ENCODE peak calls at places on chromosomes 5 and 9, in seven cellular contexts. D, O, W, X, Z, R and T are unnamed samples.

GRCh38 chr5:122586351-122586750 is 188.5 kb upstream of the SNX2 start:
- DNase-seq in D (no peak), O (no peak), W (peak; percentile 64), X (no peak), Z (no peak), R (no peak), T (no peak)

GRCh38 chr9:91424403-91425176 is 958 bp upstream of the NFIL3 start:
- DNase-seq in D (no peak), O (peak; percentile 79), W (peak; percentile 81), X (peak; percentile 98), Z (peak; percentile 80), R (peak; percentile 97), T (peak; percentile 95)

GRCh38 chr5:169804861-169805260 is 167.8 kb downstream of the DOCK2 start:
- DNase-seq in D (no peak), O (no peak), W (peak; percentile 65), X (peak; percentile 12), Z (no peak), R (no peak), T (no peak)

GRCh38 chr5:142568271-142568995 is 117.5 kb downstream of the FGF1 start:
- DNase-seq in D (no peak), O (no peak), W (peak; percentile 75), X (no peak), Z (no peak), R (peak; percentile 84), T (no peak)

GRCh38 chr9:124392855-124393460 is 22.3 kb downstream of the PSMB7 start:
- DNase-seq in D (no peak), O (no peak), W (peak; percentile 96), X (no peak), Z (no peak), R (no peak), T (no peak)

GRCh38 chr5:2751592-2752021 is at the start of gene IRX2:
- DNase-seq in D (no peak), O (peak; percentile 52), W (peak; percentile 98), X (peak; percentile 55), Z (peak; percentile 93), R (no peak), T (peak; percentile 67)

GRCh38 chr5:6195711-6196358 is 182.5 kb downstream of the MED10 start:
- DNase-seq in D (no peak), O (no peak), W (no peak), X (no peak), Z (no peak), R (no peak), T (no peak)

GRCh38 chr9:27451207-27451792 is 72.8 kb upstream of the IFNK start:
- DNase-seq in D (no peak), O (no peak), W (no peak), X (peak; percentile 31), Z (no peak), R (no peak), T (no peak)

GRCh38 chr9:74125916-74126315 is 371.2 kb upstream of the RORB start:
- DNase-seq in D (no peak), O (no peak), W (peak; percentile 22), X (no peak), Z (no peak), R (no peak), T (no peak)

GRCh38 chr9:132415181-132415580 is 5.2 kb downstream of the CFAP77 start:
- DNase-seq in D (no peak), O (no peak), W (no peak), X (no peak), Z (no peak), R (no peak), T (no peak)
- H3K4me1 ChIP-seq in D (peaks cover 8% of the 10 kb centered on the region), O (no peaks in the 10 kb centered on the region), W (no peaks in the 10 kb centered on the region), X (peaks cover 13% of the 10 kb centered on the region), Z (peaks cover 14% of the 10 kb centered on the region), R (peaks cover 13% of the 10 kb centered on the region), T (no peaks in the 10 kb centered on the region)

DNA sequence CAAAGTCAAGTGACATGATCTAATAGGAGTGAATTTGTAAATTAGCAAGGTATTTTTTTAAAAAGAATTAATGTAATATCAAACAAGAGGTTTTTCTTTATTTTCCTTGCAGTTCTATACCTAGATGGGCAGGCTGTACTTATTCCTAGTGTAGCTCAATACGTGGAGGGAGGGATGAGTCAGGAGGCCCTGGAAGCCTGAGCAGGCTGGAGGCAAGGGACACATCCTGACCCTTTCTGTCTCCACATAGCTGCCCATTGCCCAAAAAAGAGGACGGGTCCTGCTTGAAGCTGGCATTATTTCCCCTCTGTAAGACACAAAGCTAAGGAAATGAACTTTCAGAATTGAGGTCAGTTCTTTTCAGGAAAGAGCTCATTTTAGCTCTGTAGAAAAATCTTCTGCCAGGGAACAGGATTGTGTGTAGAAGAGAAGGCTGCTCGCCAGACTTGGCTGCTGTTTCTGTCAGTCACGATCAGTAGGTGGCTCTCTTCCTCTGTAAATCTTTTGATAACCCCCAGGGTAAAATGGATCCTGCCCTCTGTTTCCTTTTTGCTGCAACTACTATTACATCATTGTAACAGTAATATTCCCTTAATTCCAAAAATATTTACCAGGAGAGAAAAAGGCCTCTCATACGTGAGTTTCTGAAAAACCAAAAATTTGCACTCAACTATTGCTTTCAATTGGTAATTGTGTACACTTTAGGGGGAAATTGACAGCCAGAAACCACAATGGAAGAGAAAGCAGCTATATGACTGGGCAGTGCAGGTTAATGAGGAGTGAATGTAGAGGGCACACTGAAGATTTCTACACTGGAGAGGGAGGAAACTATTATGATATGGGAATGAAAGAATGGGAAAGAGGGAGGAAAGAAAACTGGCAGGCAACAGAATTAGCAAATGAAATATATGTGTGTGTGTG is 12.3 kb upstream of the IFNW1 start:
- DNase-seq in D (no peak), O (no peak), W (peak; percentile 22), X (no peak), Z (no peak), R (no peak), T (no peak)
- TF ChIP-seq CTCF in D (peak; percentile 55), O (no peak), W (no peak), X (no peak), Z (no peak), R (no peak), T (no peak)

GRCh38 chr9:36798350-36799065 is 225.8 kb downstream of the MELK start:
- DNase-seq in D (no peak), O (no peak), W (no peak), X (no peak), Z (no peak), R (no peak), T (no peak)

GRCh38 chr9:36797471-36798220 is 225.0 kb downstream of the MELK start:
- DNase-seq in D (no peak), O (no peak), W (no peak), X (no peak), Z (no peak), R (no peak), T (no peak)

GRCh38 chr9:36796671-36797419 is 224.2 kb downstream of the MELK start:
- DNase-seq in D (no peak), O (no peak), W (no peak), X (no peak), Z (no peak), R (no peak), T (no peak)

GRCh38 chr9:36803951-36804350 is 230.1 kb downstream of the PAX5 start:
- DNase-seq in D (no peak), O (no peak), W (no peak), X (no peak), Z (no peak), R (no peak), T (no peak)

GRCh38 chr9:36802171-36802920 is 229.7 kb downstream of the MELK start:
- DNase-seq in D (no peak), O (no peak), W (peak; percentile 53), X (no peak), Z (no peak), R (no peak), T (no peak)
- H3K4me3 ChIP-seq in D (no peak overlapping the region), O (no peak overlapping the region), W (no peak overlapping the region), X (no peak overlapping the region), Z (no peak overlapping the region), R (no peak overlapping the region), T (no peak overlapping the region)

GRCh38 chr9:95425910-95426551 is 90.7 kb downstream of the PTCH1 start:
- DNase-seq in D (no peak), O (peak; percentile 38), W (peak; percentile 41), X (no peak), Z (no peak), R (no peak), T (no peak)
- H3K4me1 ChIP-seq in D (no peaks in the 10 kb centered on the region), O (no peaks in the 10 kb centered on the region), W (no peaks in the 10 kb centered on the region), X (peaks cover 13% of the 10 kb centered on the region), Z (peaks cover 15% of the 10 kb centered on the region), R (peaks cover 16% of the 10 kb centered on the region), T (peaks cover 6% of the 10 kb centered on the region)

DNA sequence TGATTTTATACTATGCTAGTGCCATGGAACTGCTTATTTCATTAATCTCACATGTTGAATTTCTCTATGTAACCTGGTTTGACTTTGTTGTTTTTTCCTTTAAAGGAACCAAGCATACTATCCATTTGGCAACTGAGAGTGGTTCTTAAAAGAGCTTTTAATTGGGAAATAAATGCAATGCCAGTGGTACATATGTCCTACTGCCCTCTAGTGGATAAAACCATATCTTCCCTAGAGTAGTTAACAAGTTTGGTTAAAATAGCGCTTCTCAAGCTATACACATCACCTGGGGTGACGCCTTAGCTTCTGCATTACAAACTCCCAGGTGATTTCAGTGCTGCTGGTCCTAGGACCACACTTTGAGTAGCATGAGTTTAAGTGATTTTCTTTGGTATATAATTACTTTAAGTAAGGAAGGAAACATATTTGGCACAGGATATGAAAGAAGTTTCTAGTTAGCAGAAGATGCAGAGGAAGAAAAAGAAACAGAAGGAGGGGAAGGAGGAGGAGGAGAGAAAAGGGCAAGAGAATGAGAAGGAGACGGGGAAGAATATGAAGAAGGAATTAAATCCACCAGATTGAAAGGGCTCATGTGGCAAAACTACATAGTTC is 56.8 kb downstream of the FGF10 start:
- DNase-seq in D (no peak), O (no peak), W (peak; percentile 11), X (no peak), Z (no peak), R (no peak), T (no peak)
- TF ChIP-seq CTCF in D (peak; percentile 54), O (no peak), W (peak; percentile 57), X (no peak), Z (peak; percentile 67), R (peak; percentile 56), T (peak; percentile 33)

DNA sequence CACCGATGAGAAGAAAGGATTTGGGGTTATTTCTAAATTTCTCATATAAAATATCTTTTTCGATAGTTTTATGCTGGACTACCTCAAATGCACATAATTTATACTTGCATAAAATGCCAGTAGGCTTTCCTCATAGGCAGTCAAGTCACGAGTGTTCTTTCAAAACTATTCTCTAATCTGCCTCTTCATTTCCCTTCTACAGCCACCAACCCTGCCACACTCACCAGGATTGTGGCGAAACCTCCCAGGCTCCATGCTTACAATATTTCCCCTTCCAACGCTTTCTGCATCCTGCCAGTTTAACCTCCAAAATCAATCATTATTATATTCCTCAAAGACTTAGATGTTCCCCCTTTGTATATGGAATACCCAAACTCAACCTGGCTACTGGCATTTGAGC is 65.4 kb downstream of the FRMD3 start:
- DNase-seq in D (no peak), O (no peak), W (no peak), X (no peak), Z (no peak), R (no peak), T (no peak)
- H3K4me3 ChIP-seq in D (peak overlapping the region; percentile 50), O (no peak overlapping the region), W (no peak overlapping the region), X (no peak overlapping the region), Z (no peak overlapping the region), R (no peak overlapping the region), T (no peak overlapping the region)

DNA sequence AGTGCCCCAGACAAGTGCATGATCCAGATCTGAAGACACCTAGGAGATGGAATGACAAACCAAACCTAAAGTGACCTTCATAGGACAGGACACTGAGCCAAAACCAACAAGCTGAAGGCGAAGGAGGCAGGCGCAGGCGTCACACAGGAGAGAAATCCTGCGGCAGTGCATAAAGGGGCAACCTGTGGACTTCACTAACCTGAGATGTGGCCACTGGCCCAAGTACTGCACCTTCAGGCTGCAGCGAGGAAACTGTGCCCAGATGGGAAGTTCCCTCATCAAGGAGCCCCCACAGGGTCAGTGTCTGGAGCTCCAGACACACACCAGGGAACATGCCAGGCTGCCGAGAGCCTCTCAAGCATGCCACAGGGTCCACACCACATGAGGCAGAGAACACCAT is 3.7 kb downstream of the IPPK start:
- DNase-seq in D (no peak), O (no peak), W (no peak), X (no peak), Z (no peak), R (no peak), T (no peak)
- H3K4me1 ChIP-seq in D (peaks cover 25% of the 10 kb centered on the region), O (no peaks in the 10 kb centered on the region), W (peaks cover 3% of the 10 kb centered on the region), X (peaks cover 23% of the 10 kb centered on the region), Z (peaks cover 58% of the 10 kb centered on the region), R (peaks cover 45% of the 10 kb centered on the region), T (no peaks in the 10 kb centered on the region)